ENCODE peak calls at places on chromosomes 1 and 21, in six cellular contexts. M is IMR-90, K is mesendoderm, T is neuronal stem cell, C is H9, R is mesenchymal stem cell. H is an unnamed sample.

GRCh38 chr1:106699436-106699835 is 357.0 kb upstream of the PRMT6 start:
- DNase-seq in T (no peak), K (no peak), R (no peak), M (no peak), C (no peak), H (no peak)

GRCh38 chr21:33403128-33403785 is at the start of gene IFNGR2:
- DNase-seq in R (peak), M (no peak), K (no peak), C (no peak), T (peak), H (no peak)

GRCh38 chr1:183097438-183098051 is 74.3 kb downstream of the LAMC1 start:
- DNase-seq in M (peak), K (no peak), C (no peak), R (peak), T (no peak), H (peak)

GRCh38 chr1:169109561-169110134 is 3.2 kb downstream of the ATP1B1 start:
- DNase-seq in K (peak), M (peak), R (peak), T (no peak), C (no peak), H (peak)

GRCh38 chr1:107933736-107934135 is 31.2 kb downstream of the VAV3 start:
- DNase-seq in K (no peak), C (no peak), M (no peak), R (no peak), T (no peak), H (no peak)

GRCh38 chr1:35316264-35316663 is 47.8 kb downstream of the ZMYM4 start:
- DNase-seq in T (no peak), K (no peak), C (no peak), R (peak), M (peak), H (no peak)

GRCh38 chr21:38289697-38290096 is 32.9 kb downstream of the KCNJ15 start:
- DNase-seq in C (no peak), R (peak), T (no peak), M (peak), K (peak), H (peak)

GRCh38 chr1:98661544-98662353 is at the start of gene SNX7:
- DNase-seq in K (peak), C (peak), R (peak), M (peak), T (peak), H (peak)

GRCh38 chr21:31656199-31657095 is 3.0 kb upstream of the SOD1 start:
- DNase-seq in T (no peak), K (no peak), M (peak), R (no peak), C (no peak), H (peak)

GRCh38 chr1:81512242-81512641 is 288.5 kb upstream of the ADGRL2 start:
- DNase-seq in R (no peak), T (no peak), C (no peak), M (no peak), K (no peak), H (no peak)

GRCh38 chr1:153566414-153567371 is 1.0 kb upstream of the S100A2 start:
- DNase-seq in K (peak), R (peak), C (peak), T (peak), M (peak), H (peak)

GRCh38 chr1:1068374-1069060 is 5.6 kb downstream of the RNF223 start:
- DNase-seq in R (no peak), C (peak), M (no peak), K (no peak), T (no peak), H (peak)

GRCh38 chr1:33735624-33736023 is 128.3 kb upstream of the HMGB4 start:
- DNase-seq in K (no peak), M (no peak), T (no peak), R (no peak), C (no peak), H (peak)

GRCh38 chr1:98133151-98133550 is 212.3 kb upstream of the DPYD start:
- DNase-seq in R (no peak), K (no peak), M (no peak), T (no peak), C (no peak), H (no peak)

GRCh38 chr1:102852583-102852982 is 255.7 kb downstream of the COL11A1 start:
- DNase-seq in T (no peak), R (no peak), K (peak), M (peak), C (no peak), H (no peak)

GRCh38 chr1:223022641-223023473 is 120.2 kb downstream of the TLR5 start:
- DNase-seq in R (no peak), C (peak), K (peak), M (no peak), T (peak), H (no peak)

GRCh38 chr1:57637155-57637554 is 213.3 kb upstream of the DAB1 start:
- DNase-seq in K (peak), R (peak), T (no peak), C (no peak), M (peak), H (peak)

GRCh38 chr1:10613340-10613739 is 138.6 kb downstream of the PEX14 start:
- DNase-seq in C (peak), R (no peak), K (no peak), M (no peak), T (no peak), H (no peak)

GRCh38 chr1:208731976-208732821 is 488.0 kb upstream of the PLXNA2 start:
- DNase-seq in R (no peak), C (no peak), K (peak), M (no peak), T (no peak), H (no peak)

GRCh38 chr1:15412843-15413242 is 3.2 kb downstream of the EFHD2 start:
- DNase-seq in T (no peak), C (no peak), R (no peak), M (no peak), K (no peak), H (no peak)

GRCh38 chr1:50936321-50936720 is 23.7 kb downstream of the FAF1 start:
- DNase-seq in C (no peak), R (no peak), K (no peak), M (peak), T (no peak), H (peak)

GRCh38 chr21:40166291-40166843 is 299.1 kb downstream of the PCP4 start:
- DNase-seq in C (no peak), M (no peak), K (peak), T (peak), R (no peak), H (no peak)

GRCh38 chr1:3197781-3198316 is 128.8 kb downstream of the PRDM16 start:
- DNase-seq in M (no peak), R (no peak), K (no peak), C (no peak), T (no peak), H (peak)

DNA sequence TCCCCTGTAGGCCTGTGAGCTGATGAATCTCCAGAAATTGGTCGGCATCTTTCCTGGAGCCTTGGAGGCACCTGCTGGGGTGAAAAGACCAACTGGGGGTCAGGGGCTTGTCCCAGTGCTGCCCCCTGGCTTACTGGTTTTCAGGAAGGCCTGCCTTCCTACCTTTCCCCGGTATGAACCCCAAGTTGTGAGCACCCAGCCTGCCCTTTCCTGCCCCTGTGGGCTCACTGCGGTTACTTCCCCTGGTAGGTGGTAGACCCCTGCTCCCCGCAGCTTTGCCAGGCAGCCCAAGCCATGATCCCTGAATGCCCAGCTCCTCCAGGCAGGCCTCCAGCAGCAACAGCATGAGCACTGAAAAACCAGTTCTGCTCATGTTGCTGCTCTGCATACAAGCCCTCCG is 10.2 kb downstream of the DMRTB1 start:
- DNase-seq in T (no peak), C (no peak), R (no peak), M (no peak), K (no peak), H (no peak)
- H3K4ac ChIP-seq in T (no peak), C (no peak), R (no peak), M (no peak), K (no peak), H (no peak)

DNA sequence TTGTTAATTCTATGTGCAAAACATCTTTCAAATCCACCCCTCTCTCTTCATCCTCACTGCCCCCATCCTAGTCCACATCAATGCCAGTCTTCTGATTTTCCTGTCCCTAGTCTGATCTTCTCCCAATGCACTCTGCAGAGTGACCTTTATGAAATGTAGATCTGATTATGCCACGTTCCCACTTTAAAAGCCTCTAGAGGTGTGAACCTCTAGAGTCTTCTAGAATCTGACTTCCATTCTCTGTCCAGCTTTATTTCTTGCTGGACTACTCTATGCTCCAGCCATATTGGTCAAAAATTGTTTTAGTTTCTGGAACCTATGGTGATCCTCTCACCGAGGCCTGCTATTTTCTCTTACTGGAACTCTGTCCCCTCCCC is 32.5 kb downstream of the ZNF648 start:
- DNase-seq in K (no peak), C (no peak), T (no peak), M (no peak), R (no peak), H (no peak)
- H3K4ac ChIP-seq in K (no peak), C (no peak), T (no peak), M (no peak), R (no peak), H (no peak)

GRCh38 chr1:164587617-164588367 is 28.8 kb downstream of the PBX1 start:
- DNase-seq in K (no peak), M (no peak), R (no peak), T (no peak), C (no peak), H (no peak)

GRCh38 chr1:164581762-164582161 is 22.8 kb downstream of the PBX1 start:
- DNase-seq in K (no peak), T (no peak), R (no peak), C (no peak), M (no peak), H (no peak)

GRCh38 chr1:164583196-164583595 is 24.2 kb downstream of the PBX1 start:
- DNase-seq in K (no peak), M (no peak), R (no peak), T (no peak), C (no peak), H (no peak)

GRCh38 chr1:164586619-164587018 is 27.6 kb downstream of the PBX1 start:
- DNase-seq in R (no peak), T (no peak), C (no peak), K (no peak), M (no peak), H (no peak)

DNA sequence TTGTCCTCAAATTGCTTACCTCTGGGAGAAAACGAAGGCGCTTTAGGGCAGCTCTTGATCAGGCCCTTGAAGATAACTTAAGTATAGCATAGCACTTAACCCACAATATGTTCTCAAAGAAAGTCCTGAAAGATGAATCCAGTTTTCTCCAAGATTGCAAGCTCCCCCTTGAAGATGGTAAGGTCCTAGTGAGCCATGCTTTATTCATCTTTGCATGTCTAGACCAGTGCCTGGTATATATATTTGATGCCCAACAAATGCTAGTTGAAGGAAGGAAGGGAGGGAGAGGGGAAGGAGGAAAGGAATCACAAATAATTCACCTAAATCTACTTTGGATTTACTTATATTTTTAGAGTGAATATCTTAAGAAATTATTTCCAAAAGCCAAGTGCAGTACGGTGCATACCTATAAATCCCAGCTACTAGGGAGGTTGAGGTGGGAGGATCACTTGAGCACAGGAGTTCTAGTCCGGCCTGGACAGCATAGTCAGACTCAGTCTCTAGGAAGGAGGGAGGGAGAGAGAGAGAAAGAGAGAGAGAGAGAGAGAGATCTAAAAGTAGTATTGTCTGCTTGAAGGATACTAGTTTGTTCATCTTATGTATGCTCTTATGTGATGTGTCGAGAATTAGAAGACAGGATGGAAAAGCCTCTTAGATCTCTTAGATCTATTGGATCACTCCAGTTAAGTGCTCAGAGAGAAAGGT is 25.0 kb downstream of the PBX1 start:
- DNase-seq in K (no peak), R (no peak), C (no peak), T (no peak), M (no peak), H (no peak)
- H3K4ac ChIP-seq in K (no peak), R (no peak), C (no peak), T (no peak), M (no peak), H (no peak)

GRCh38 chr1:11904978-11905377 is 21.2 kb downstream of the KIAA2013 start:
- DNase-seq in T (no peak), R (no peak), K (no peak), C (no peak), M (no peak), H (no peak)

GRCh38 chr1:11906870-11907269 is 19.4 kb downstream of the KIAA2013 start:
- DNase-seq in K (no peak), T (no peak), R (no peak), C (peak), M (no peak), H (no peak)

GRCh38 chr1:11912000-11912399 is 14.2 kb downstream of the KIAA2013 start:
- DNase-seq in K (no peak), M (no peak), T (no peak), R (no peak), C (no peak), H (no peak)

GRCh38 chr1:11907275-11908138 is 18.7 kb downstream of the KIAA2013 start:
- DNase-seq in K (peak), M (peak), T (peak), C (peak), R (peak), H (peak)

DNA sequence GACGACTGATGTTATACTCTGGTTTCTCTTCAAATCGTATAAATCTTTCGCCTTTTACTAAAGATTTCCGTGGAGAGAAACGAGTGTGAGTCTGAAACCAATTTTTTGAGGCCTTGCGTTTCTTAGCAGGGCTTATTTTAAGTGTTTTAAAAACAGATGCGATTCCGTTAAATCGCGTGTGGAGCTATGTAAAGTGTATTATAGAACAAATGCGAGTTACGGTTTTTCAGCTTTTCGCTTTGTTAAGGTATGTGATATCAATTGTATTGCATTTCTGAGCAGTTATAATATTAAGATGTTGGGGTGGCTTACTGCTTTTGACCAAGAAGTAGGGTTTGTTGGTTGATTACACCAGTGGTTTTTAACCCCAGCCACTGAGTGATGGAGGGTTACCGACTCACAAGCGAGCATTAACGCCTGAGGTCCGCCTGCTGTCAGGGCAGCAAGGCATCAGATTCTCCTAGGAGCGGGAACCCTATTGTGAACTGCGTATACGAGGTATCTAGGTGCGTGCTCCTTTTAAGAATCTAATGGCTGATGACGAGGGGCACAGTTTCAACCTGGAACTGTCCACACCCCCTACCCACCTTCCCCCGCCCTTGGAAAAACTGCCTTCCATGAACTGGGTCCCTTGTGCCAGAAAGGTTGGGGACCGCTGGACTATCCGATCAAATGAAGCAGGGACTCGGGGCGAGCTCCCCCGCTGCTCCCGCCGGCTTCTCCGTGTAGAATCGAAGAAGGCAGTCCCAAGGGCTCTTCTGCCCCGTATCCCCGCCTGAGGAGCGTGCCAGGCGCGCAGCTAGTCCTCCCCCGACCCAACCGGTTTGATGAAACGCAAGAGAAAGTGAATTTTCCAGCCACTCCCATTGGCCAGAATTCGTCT is 17.8 kb downstream of the KIAA2013 start:
- DNase-seq in T (peak), C (peak), M (peak), K (peak), R (peak), H (peak)
- H3K4ac ChIP-seq in T (no peak), C (no peak), M (peak), K (no peak), R (no peak), H (peak)

DNA sequence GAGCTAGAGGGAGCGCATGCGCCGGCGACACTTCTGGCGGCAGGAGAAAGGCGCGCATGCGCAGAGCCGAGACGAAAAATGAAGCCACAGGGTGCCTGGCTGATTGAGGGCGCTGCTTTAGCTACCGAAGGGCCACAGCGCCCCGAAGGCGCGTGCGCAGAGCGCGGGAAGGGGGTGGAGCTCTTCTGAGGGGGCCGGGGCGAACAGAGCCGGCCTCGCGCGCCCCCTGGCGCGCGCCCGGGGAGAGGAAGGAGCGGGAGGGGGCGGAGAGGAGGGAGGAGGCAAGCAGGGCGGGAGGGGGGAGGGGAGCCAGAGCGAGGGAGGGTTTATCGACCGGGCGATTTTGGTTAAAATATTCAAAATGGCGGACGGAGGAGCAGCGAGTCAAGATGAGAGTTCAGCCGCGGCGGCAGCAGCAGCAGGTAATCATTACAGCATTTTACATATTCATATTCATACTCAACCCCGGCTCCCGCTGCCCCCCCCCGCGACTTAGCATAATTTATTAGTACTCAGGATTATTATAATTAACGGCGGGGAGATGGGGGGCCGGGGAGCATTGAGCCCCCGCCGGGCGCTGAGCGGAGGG is at the start of gene POU2F1:
- DNase-seq in M (peak), R (peak), C (peak), T (peak), K (peak), H (peak)
- H3K4ac ChIP-seq in M (peak), R (no peak), C (peak), T (peak), K (peak), H (peak)

DNA sequence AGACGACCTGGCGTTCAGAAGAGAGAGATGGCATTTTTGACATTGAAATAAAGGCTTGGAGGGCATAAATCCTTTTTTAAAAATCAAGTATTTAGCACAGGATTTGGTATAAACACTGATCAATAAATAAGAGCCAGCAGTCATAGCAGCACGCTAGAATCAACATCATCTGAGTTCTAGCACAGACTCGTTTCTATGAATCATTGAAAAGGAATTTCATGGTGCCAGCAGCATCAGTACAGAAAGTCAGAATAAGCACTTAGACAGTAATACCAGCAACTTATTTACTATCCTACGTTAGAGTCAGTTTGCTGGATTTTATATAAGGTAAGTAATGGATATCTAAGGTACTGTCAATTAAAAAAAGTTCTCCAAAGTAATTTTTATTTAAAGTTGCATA is 119.3 kb downstream of the HLCS start:
- DNase-seq in C (no peak), K (peak), M (peak), R (peak), T (no peak), H (peak)
- H3K4ac ChIP-seq in C (no peak), K (no peak), M (no peak), R (no peak), T (no peak), H (no peak)

GRCh38 chr1:21865943-21866628 is 54.0 kb downstream of the LDLRAD2 start:
- DNase-seq in T (no peak), K (peak), C (peak), R (peak), M (no peak), H (peak)
- H3K4ac ChIP-seq in T (no peak), K (no peak), C (no peak), R (no peak), M (no peak), H (no peak)

GRCh38 chr1:161009602-161010211 is 11.2 kb downstream of the F11R start:
- DNase-seq in C (no peak), M (no peak), T (no peak), K (no peak), R (no peak), H (peak)
- H3K4ac ChIP-seq in C (no peak), M (no peak), T (no peak), K (no peak), R (no peak), H (peak)

H was measured in trophoblast cell.